ENCODE peak calls at places on chromosomes 4 and X, in six cellular contexts. One of them, this sample, is unnamed.

GRCh38 chrX:13690836-13691235 is 1.9 kb downstream of the RAB9A start:
- DNase-seq in Calu3: peak; percentile 39
- DNase-seq in pancreas: no peak
- DNase-seq in stimulated activated CD4-positive, alpha-beta T cell treated with anti-CD3 and anti-CD28 coated beads, Interleukin-4, amount 100 ng/mL, for 48 hours: no peak
- DNase-seq in progenitor cell of endocrine pancreas: no peak
- DNase-seq in activated CD8-positive, alpha-beta memory T cell treated with anti-CD3 and anti-CD28 coated beads for 48 hours: no peak
- DNase-seq in this sample: no peak

GRCh38 chrX:13598877-13599276 is 29.5 kb downstream of the EGFL6 start:
- DNase-seq in activated CD8-positive, alpha-beta memory T cell treated with anti-CD3 and anti-CD28 coated beads for 48 hours: no peak
- DNase-seq in Calu3: peak; percentile 21
- DNase-seq in pancreas: no peak
- DNase-seq in stimulated activated CD4-positive, alpha-beta T cell treated with anti-CD3 and anti-CD28 coated beads, Interleukin-4, amount 100 ng/mL, for 48 hours: no peak
- DNase-seq in progenitor cell of endocrine pancreas: no peak
- DNase-seq in this sample: no peak

GRCh38 chrX:153806999-153807575 is 12.6 kb downstream of the SSR4 start:
- DNase-seq in pancreas: no peak
- DNase-seq in progenitor cell of endocrine pancreas: no peak
- DNase-seq in stimulated activated CD4-positive, alpha-beta T cell treated with anti-CD3 and anti-CD28 coated beads, Interleukin-4, amount 100 ng/mL, for 48 hours: no peak
- DNase-seq in Calu3: no peak
- DNase-seq in activated CD8-positive, alpha-beta memory T cell treated with anti-CD3 and anti-CD28 coated beads for 48 hours: no peak
- DNase-seq in this sample: no peak

GRCh38 chr4:158016511-158016910 is 156.3 kb downstream of the GASK1B start:
- DNase-seq in Calu3: no peak
- DNase-seq in activated CD8-positive, alpha-beta memory T cell treated with anti-CD3 and anti-CD28 coated beads for 48 hours: no peak
- DNase-seq in progenitor cell of endocrine pancreas: no peak
- DNase-seq in pancreas: no peak
- DNase-seq in stimulated activated CD4-positive, alpha-beta T cell treated with anti-CD3 and anti-CD28 coated beads, Interleukin-4, amount 100 ng/mL, for 48 hours: no peak
- DNase-seq in this sample: no peak

GRCh38 chr4:61202100-61202637 is 2.0 kb downstream of the ADGRL3 start:
- DNase-seq in activated CD8-positive, alpha-beta memory T cell treated with anti-CD3 and anti-CD28 coated beads for 48 hours: no peak
- DNase-seq in stimulated activated CD4-positive, alpha-beta T cell treated with anti-CD3 and anti-CD28 coated beads, Interleukin-4, amount 100 ng/mL, for 48 hours: no peak
- DNase-seq in pancreas: peak; percentile 56
- DNase-seq in progenitor cell of endocrine pancreas: peak; percentile 14
- DNase-seq in Calu3: peak; percentile 2
- DNase-seq in this sample: peak; percentile 3

GRCh38 chr4:40763228-40763716 is 13.5 kb downstream of the NSUN7 start:
- DNase-seq in stimulated activated CD4-positive, alpha-beta T cell treated with anti-CD3 and anti-CD28 coated beads, Interleukin-4, amount 100 ng/mL, for 48 hours: no peak
- DNase-seq in progenitor cell of endocrine pancreas: no peak
- DNase-seq in pancreas: no peak
- DNase-seq in Calu3: no peak
- DNase-seq in activated CD8-positive, alpha-beta memory T cell treated with anti-CD3 and anti-CD28 coated beads for 48 hours: no peak
- DNase-seq in this sample: no peak

GRCh38 chr4:122692641-122693520 is 39.6 kb upstream of the BBS12 start:
- DNase-seq in stimulated activated CD4-positive, alpha-beta T cell treated with anti-CD3 and anti-CD28 coated beads, Interleukin-4, amount 100 ng/mL, for 48 hours: no peak
- DNase-seq in progenitor cell of endocrine pancreas: no peak
- DNase-seq in pancreas: no peak
- DNase-seq in activated CD8-positive, alpha-beta memory T cell treated with anti-CD3 and anti-CD28 coated beads for 48 hours: no peak
- DNase-seq in Calu3: no peak
- DNase-seq in this sample: no peak

GRCh38 chr4:110032603-110033002 is 119.9 kb downstream of the EGF start:
- DNase-seq in pancreas: no peak
- DNase-seq in stimulated activated CD4-positive, alpha-beta T cell treated with anti-CD3 and anti-CD28 coated beads, Interleukin-4, amount 100 ng/mL, for 48 hours: no peak
- DNase-seq in Calu3: no peak
- DNase-seq in progenitor cell of endocrine pancreas: no peak
- DNase-seq in activated CD8-positive, alpha-beta memory T cell treated with anti-CD3 and anti-CD28 coated beads for 48 hours: no peak
- DNase-seq in this sample: peak; percentile 36

GRCh38 chr4:147285751-147286150 is 195.1 kb upstream of the EDNRA start:
- DNase-seq in Calu3: no peak
- DNase-seq in pancreas: no peak
- DNase-seq in stimulated activated CD4-positive, alpha-beta T cell treated with anti-CD3 and anti-CD28 coated beads, Interleukin-4, amount 100 ng/mL, for 48 hours: no peak
- DNase-seq in activated CD8-positive, alpha-beta memory T cell treated with anti-CD3 and anti-CD28 coated beads for 48 hours: no peak
- DNase-seq in progenitor cell of endocrine pancreas: no peak
- DNase-seq in this sample: no peak

GRCh38 chr4:3062466-3062865 is 11.9 kb downstream of the HTT-AS start:
- DNase-seq in activated CD8-positive, alpha-beta memory T cell treated with anti-CD3 and anti-CD28 coated beads for 48 hours: no peak
- DNase-seq in progenitor cell of endocrine pancreas: no peak
- DNase-seq in pancreas: no peak
- DNase-seq in Calu3: no peak
- DNase-seq in stimulated activated CD4-positive, alpha-beta T cell treated with anti-CD3 and anti-CD28 coated beads, Interleukin-4, amount 100 ng/mL, for 48 hours: no peak
- DNase-seq in this sample: no peak